ENCODE peak calls at places on chromosomes 4 and X, in five cellular contexts. One of them, this sample, is unnamed.
A peak's percentile ranks its signal among the peaks of the same experiment; 100 is the strongest.

GRCh38 chr4:76688737-76689078 is 209.2 kb downstream of the SOWAHB start:
- DNase-seq in activated CD8-positive, alpha-beta T cell treated with anti-CD3 and anti-CD28 coated beads for 36 hours: no peak
- DNase-seq in body of pancreas: no peak
- DNase-seq in fibroblast of the aortic adventitia: no peak
- DNase-seq in HFF-Myc: no peak
- DNase-seq in this sample: peak; percentile 22

GRCh38 chr4:101968364-101968763 is 177.8 kb downstream of the BANK1 start:
- DNase-seq in body of pancreas: no peak
- DNase-seq in HFF-Myc: no peak
- DNase-seq in activated CD8-positive, alpha-beta T cell treated with anti-CD3 and anti-CD28 coated beads for 36 hours: no peak
- DNase-seq in fibroblast of the aortic adventitia: no peak
- DNase-seq in this sample: no peak

GRCh38 chr4:106266201-106266600 is 49.8 kb downstream of the TBCK start:
- DNase-seq in HFF-Myc: peak; percentile 41
- DNase-seq in fibroblast of the aortic adventitia: peak; percentile 78
- DNase-seq in activated CD8-positive, alpha-beta T cell treated with anti-CD3 and anti-CD28 coated beads for 36 hours: no peak
- DNase-seq in body of pancreas: no peak
- DNase-seq in this sample: peak; percentile 12

GRCh38 chr4:147289181-147289580 is 191.7 kb upstream of the EDNRA start:
- DNase-seq in HFF-Myc: no peak
- DNase-seq in body of pancreas: no peak
- DNase-seq in activated CD8-positive, alpha-beta T cell treated with anti-CD3 and anti-CD28 coated beads for 36 hours: no peak
- DNase-seq in fibroblast of the aortic adventitia: no peak
- DNase-seq in this sample: no peak

GRCh38 chrX:130179579-130180215 is 7.9 kb downstream of the RAB33A start:
- DNase-seq in body of pancreas: no peak
- DNase-seq in HFF-Myc: no peak
- DNase-seq in fibroblast of the aortic adventitia: peak; percentile 72
- DNase-seq in activated CD8-positive, alpha-beta T cell treated with anti-CD3 and anti-CD28 coated beads for 36 hours: no peak
- DNase-seq in this sample: no peak

GRCh38 chrX:13764765-13765164 is 30.2 kb downstream of the OFD1 start:
- DNase-seq in activated CD8-positive, alpha-beta T cell treated with anti-CD3 and anti-CD28 coated beads for 36 hours: no peak
- DNase-seq in fibroblast of the aortic adventitia: no peak
- DNase-seq in body of pancreas: peak; percentile 36
- DNase-seq in HFF-Myc: no peak
- DNase-seq in this sample: no peak

GRCh38 chr4:120923201-120923522 is 636 bp upstream of the PRDM5 start:
- DNase-seq in body of pancreas: no peak
- DNase-seq in HFF-Myc: no peak
- DNase-seq in activated CD8-positive, alpha-beta T cell treated with anti-CD3 and anti-CD28 coated beads for 36 hours: peak; percentile 56
- DNase-seq in fibroblast of the aortic adventitia: no peak
- DNase-seq in this sample: no peak

GRCh38 chr4:95304898-95305297 is 243.9 kb downstream of the UNC5C start:
- DNase-seq in activated CD8-positive, alpha-beta T cell treated with anti-CD3 and anti-CD28 coated beads for 36 hours: no peak
- DNase-seq in body of pancreas: no peak
- DNase-seq in HFF-Myc: no peak
- DNase-seq in fibroblast of the aortic adventitia: no peak
- DNase-seq in this sample: no peak

GRCh38 chr4:177128306-177128705 is 181.4 kb upstream of the NEIL3 start:
- DNase-seq in body of pancreas: no peak
- DNase-seq in activated CD8-positive, alpha-beta T cell treated with anti-CD3 and anti-CD28 coated beads for 36 hours: no peak
- DNase-seq in HFF-Myc: no peak
- DNase-seq in fibroblast of the aortic adventitia: peak; percentile 63
- DNase-seq in this sample: no peak

GRCh38 chr4:13645075-13645474 is 17.6 kb upstream of the BOD1L1 start:
- DNase-seq in fibroblast of the aortic adventitia: no peak
- DNase-seq in body of pancreas: no peak
- DNase-seq in HFF-Myc: no peak
- DNase-seq in activated CD8-positive, alpha-beta T cell treated with anti-CD3 and anti-CD28 coated beads for 36 hours: no peak
- DNase-seq in this sample: no peak
- TF ChIP-seq CTCF in fibroblast of the aortic adventitia: no peak
- TF ChIP-seq CTCF in body of pancreas: no peak
- TF ChIP-seq CTCF in HFF-Myc: peak; percentile 20
- TF ChIP-seq CTCF in activated CD8-positive, alpha-beta T cell treated with anti-CD3 and anti-CD28 coated beads for 36 hours: no peak
- TF ChIP-seq CTCF in this sample: no peak

DNA sequence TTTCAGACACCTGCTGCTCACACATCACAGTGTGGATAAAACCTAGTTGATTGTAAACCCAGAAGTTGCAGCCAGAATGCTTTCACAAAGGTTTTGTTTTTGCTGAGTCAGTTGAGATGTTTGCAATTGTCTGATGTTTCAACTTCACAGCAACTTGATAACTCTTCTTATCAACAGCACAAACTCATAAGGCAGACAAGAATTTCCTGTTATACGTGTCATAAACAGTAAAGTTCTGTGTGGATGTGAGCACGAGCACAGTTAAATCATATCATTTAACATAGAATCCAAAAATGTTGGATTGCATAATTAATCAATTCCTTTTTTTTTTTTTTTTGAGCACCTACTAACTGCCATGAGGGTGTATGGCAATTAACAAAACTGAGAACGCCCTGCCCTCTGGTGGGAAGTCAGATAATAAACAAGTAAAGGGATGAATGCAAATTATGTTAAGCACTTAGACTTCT is 512.2 kb downstream of the PDHA2 start:
- DNase-seq in body of pancreas: no peak
- DNase-seq in activated CD8-positive, alpha-beta T cell treated with anti-CD3 and anti-CD28 coated beads for 36 hours: peak; percentile 8
- DNase-seq in HFF-Myc: no peak
- DNase-seq in fibroblast of the aortic adventitia: no peak
- DNase-seq in this sample: no peak
- TF ChIP-seq CTCF in body of pancreas: no peak
- TF ChIP-seq CTCF in activated CD8-positive, alpha-beta T cell treated with anti-CD3 and anti-CD28 coated beads for 36 hours: no peak
- TF ChIP-seq CTCF in HFF-Myc: no peak
- TF ChIP-seq CTCF in fibroblast of the aortic adventitia: no peak
- TF ChIP-seq CTCF in this sample: peak; percentile 1

GRCh38 chrX:133655262-133655913 is 240.1 kb upstream of the GPC4 start:
- DNase-seq in body of pancreas: no peak
- DNase-seq in HFF-Myc: no peak
- DNase-seq in activated CD8-positive, alpha-beta T cell treated with anti-CD3 and anti-CD28 coated beads for 36 hours: no peak
- DNase-seq in fibroblast of the aortic adventitia: peak; percentile 12
- DNase-seq in this sample: no peak
- TF ChIP-seq CTCF in body of pancreas: no peak
- TF ChIP-seq CTCF in HFF-Myc: no peak
- TF ChIP-seq CTCF in activated CD8-positive, alpha-beta T cell treated with anti-CD3 and anti-CD28 coated beads for 36 hours: no peak
- TF ChIP-seq CTCF in fibroblast of the aortic adventitia: no peak
- TF ChIP-seq CTCF in this sample: no peak

GRCh38 chrX:9873952-9874351 is 87.7 kb downstream of the SHROOM2 start:
- DNase-seq in activated CD8-positive, alpha-beta T cell treated with anti-CD3 and anti-CD28 coated beads for 36 hours: peak; percentile 52
- DNase-seq in fibroblast of the aortic adventitia: no peak
- DNase-seq in body of pancreas: peak; percentile 16
- DNase-seq in HFF-Myc: no peak
- DNase-seq in this sample: peak; percentile 51
- TF ChIP-seq CTCF in activated CD8-positive, alpha-beta T cell treated with anti-CD3 and anti-CD28 coated beads for 36 hours: peak; percentile 44
- TF ChIP-seq CTCF in fibroblast of the aortic adventitia: peak; percentile 30
- TF ChIP-seq CTCF in body of pancreas: peak; percentile 25
- TF ChIP-seq CTCF in HFF-Myc: peak; percentile 44
- TF ChIP-seq CTCF in this sample: peak; percentile 38

DNA sequence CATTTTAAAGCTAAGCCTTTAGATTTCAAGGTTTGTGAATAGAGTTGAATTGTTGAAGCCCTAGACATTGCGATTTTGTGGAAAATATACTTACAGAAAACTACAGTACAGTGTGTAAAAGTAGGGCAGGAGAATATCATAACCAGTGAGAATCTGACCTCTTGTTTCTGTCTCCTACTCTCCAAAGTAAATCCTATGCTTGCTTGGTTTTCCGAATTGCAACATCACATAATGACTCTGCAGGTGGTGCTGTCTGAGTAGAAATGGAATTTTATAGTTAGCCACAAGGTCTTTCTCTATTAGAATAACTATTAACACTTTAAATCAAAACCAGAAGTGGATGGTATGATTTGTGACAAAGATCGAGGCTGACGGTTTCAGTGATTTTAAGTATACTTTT is 505.6 kb downstream of the RAPGEF2 start:
- DNase-seq in HFF-Myc: no peak
- DNase-seq in fibroblast of the aortic adventitia: no peak
- DNase-seq in activated CD8-positive, alpha-beta T cell treated with anti-CD3 and anti-CD28 coated beads for 36 hours: no peak
- DNase-seq in body of pancreas: no peak
- DNase-seq in this sample: no peak
- TF ChIP-seq CTCF in HFF-Myc: no peak
- TF ChIP-seq CTCF in fibroblast of the aortic adventitia: no peak
- TF ChIP-seq CTCF in activated CD8-positive, alpha-beta T cell treated with anti-CD3 and anti-CD28 coated beads for 36 hours: no peak
- TF ChIP-seq CTCF in body of pancreas: no peak
- TF ChIP-seq CTCF in this sample: no peak

DNA sequence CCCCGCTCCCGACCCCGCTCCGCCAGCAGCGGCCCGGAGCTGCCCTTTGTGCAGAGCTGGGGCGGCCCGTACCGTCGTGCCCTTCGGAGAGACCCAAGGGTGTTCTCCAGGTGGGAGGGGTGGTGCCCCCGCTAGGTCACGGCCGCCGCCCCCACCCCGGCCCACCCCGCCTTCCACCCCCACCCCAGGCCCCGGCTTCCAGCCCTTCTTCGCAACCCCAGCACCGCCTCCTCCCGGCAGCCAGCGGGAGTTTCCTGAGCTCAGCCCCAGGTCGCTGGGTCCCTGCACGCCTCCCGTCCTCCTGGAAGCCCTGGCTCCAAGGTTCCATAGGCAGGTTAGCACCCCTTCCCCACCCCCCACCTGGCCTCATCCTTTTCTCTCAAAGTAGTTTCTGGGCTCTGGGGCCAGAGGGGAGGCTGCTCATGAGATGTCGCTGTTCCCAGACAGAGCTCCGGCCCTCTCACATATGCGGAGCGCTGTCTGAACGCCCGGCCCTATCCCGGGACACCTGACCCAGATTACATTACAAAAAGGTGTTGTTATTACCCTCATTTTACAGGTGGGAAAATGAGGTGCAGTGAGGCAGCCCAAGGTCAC is 25.2 kb upstream of the FGFR3 start:
- DNase-seq in activated CD8-positive, alpha-beta T cell treated with anti-CD3 and anti-CD28 coated beads for 36 hours: peak; percentile 49
- DNase-seq in body of pancreas: peak; percentile 64
- DNase-seq in HFF-Myc: no peak
- DNase-seq in fibroblast of the aortic adventitia: peak; percentile 14
- DNase-seq in this sample: peak; percentile 83
- TF ChIP-seq CTCF in activated CD8-positive, alpha-beta T cell treated with anti-CD3 and anti-CD28 coated beads for 36 hours: peak; percentile 21
- TF ChIP-seq CTCF in body of pancreas: peak; percentile 13
- TF ChIP-seq CTCF in HFF-Myc: peak; percentile 19
- TF ChIP-seq CTCF in fibroblast of the aortic adventitia: peak; percentile 58
- TF ChIP-seq CTCF in this sample: peak; percentile 35

GRCh38 chr4:1317177-1318045 is 27.7 kb downstream of the MAEA start:
- DNase-seq in HFF-Myc: no peak
- DNase-seq in fibroblast of the aortic adventitia: no peak
- DNase-seq in body of pancreas: no peak
- DNase-seq in activated CD8-positive, alpha-beta T cell treated with anti-CD3 and anti-CD28 coated beads for 36 hours: no peak
- DNase-seq in this sample: no peak

GRCh38 chr4:1318046-1318375 is 28.3 kb downstream of the MAEA start:
- DNase-seq in fibroblast of the aortic adventitia: no peak
- DNase-seq in body of pancreas: no peak
- DNase-seq in activated CD8-positive, alpha-beta T cell treated with anti-CD3 and anti-CD28 coated beads for 36 hours: no peak
- DNase-seq in HFF-Myc: no peak
- DNase-seq in this sample: no peak

GRCh38 chr4:1316537-1317168 is 27.0 kb downstream of the MAEA start:
- DNase-seq in activated CD8-positive, alpha-beta T cell treated with anti-CD3 and anti-CD28 coated beads for 36 hours: no peak
- DNase-seq in fibroblast of the aortic adventitia: no peak
- DNase-seq in body of pancreas: no peak
- DNase-seq in HFF-Myc: no peak
- DNase-seq in this sample: no peak

GRCh38 chr4:1315838-1316536 is 26.3 kb downstream of the MAEA start:
- DNase-seq in body of pancreas: no peak
- DNase-seq in HFF-Myc: no peak
- DNase-seq in fibroblast of the aortic adventitia: no peak
- DNase-seq in activated CD8-positive, alpha-beta T cell treated with anti-CD3 and anti-CD28 coated beads for 36 hours: peak; percentile 37
- DNase-seq in this sample: no peak

DNA sequence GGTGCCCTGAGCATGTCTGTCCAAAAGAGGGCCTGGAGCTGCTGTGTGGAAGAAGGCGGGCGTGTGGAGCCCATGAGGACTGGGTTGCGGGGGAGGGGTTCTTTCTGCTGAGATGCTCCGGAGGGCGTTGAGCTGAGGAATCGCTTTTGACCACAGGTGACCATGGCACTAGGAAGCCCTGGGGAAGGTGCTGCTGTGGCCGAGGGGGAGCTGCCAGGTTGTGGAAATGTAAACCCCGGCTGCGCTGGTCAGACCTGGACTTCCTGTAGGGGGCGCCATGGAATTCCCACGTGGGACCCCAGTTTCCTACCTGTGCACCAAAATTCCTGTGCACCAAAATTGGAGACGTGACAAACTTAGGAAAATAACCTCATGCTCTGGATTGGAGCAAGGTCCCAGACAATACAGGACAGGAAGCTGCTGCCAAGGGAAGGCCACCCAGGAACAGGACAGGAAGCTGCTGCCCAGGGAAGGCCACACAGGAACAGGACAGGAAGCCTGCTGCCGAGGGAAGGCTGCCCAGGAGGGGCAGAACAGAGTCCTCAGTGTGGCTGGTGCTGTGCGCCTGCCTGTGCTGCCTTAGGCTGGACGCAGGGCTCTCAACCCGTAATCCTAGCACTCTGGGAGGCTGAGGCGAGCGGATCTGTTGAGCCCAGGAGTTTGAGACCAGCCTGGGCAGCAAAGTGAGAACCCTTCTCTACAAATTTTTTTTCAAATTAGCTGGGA is 28.4 kb upstream of the UVSSA start:
- DNase-seq in activated CD8-positive, alpha-beta T cell treated with anti-CD3 and anti-CD28 coated beads for 36 hours: peak; percentile 30
- DNase-seq in body of pancreas: no peak
- DNase-seq in HFF-Myc: no peak
- DNase-seq in fibroblast of the aortic adventitia: no peak
- DNase-seq in this sample: no peak
- TF ChIP-seq CTCF in activated CD8-positive, alpha-beta T cell treated with anti-CD3 and anti-CD28 coated beads for 36 hours: peak; percentile 28
- TF ChIP-seq CTCF in body of pancreas: no peak
- TF ChIP-seq CTCF in HFF-Myc: peak; percentile 53
- TF ChIP-seq CTCF in fibroblast of the aortic adventitia: no peak
- TF ChIP-seq CTCF in this sample: no peak

DNA sequence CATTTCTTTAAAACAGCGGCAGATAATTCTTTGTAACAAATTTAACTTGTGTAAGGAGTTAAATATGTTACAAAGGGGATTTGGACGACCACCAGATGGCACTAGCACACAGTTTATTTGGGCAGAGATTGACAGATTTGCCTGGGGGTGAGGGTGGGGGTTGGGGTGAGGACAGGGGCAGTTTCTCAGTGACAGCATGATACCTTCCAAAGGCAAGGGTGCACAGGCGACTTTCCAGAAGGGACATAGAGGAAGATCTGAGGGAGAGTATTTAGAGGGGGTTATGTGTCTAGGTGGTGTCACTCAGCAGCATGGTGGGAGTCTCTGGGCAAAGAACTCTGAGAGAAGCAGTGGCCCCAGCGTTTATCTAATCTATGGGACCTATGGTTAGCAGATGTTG is 9.6 kb upstream of the TMA16 start:
- DNase-seq in fibroblast of the aortic adventitia: peak; percentile 56
- DNase-seq in activated CD8-positive, alpha-beta T cell treated with anti-CD3 and anti-CD28 coated beads for 36 hours: peak; percentile 77
- DNase-seq in HFF-Myc: no peak
- DNase-seq in body of pancreas: peak; percentile 40
- DNase-seq in this sample: peak; percentile 45
- TF ChIP-seq CTCF in fibroblast of the aortic adventitia: peak; percentile 62
- TF ChIP-seq CTCF in activated CD8-positive, alpha-beta T cell treated with anti-CD3 and anti-CD28 coated beads for 36 hours: peak; percentile 74
- TF ChIP-seq CTCF in HFF-Myc: peak; percentile 46
- TF ChIP-seq CTCF in body of pancreas: peak; percentile 21
- TF ChIP-seq CTCF in this sample: peak; percentile 13